ENCODE peak calls at places on chromosome 17, in seven cellular contexts. D, P, Z, A, M, N and Q are unnamed samples.

GRCh38 chr17:50059759-50060273 is 3.9 kb downstream of the ITGA3 start:
- DNase-seq in A (peak), N (peak), D (no peak), M (no peak), P (no peak), Z (no peak), Q (no peak)

GRCh38 chr17:76967762-76968161 is 99.6 kb downstream of the MGAT5B start:
- DNase-seq in P (no peak), A (no peak), N (no peak), M (no peak), D (no peak), Z (no peak), Q (no peak)

GRCh38 chr17:66676421-66676820 is 158.5 kb upstream of the CACNG5 start:
- DNase-seq in P (peak), N (peak), Z (peak), D (peak), M (no peak), A (no peak), Q (no peak)

GRCh38 chr17:27756467-27757371 is 43.6 kb downstream of the NOS2 start:
- DNase-seq in Z (no peak), P (no peak), A (peak), N (peak), D (no peak), M (no peak), Q (peak)

GRCh38 chr17:66918896-66919295 is 45.6 kb upstream of the CACNG4 start:
- DNase-seq in D (no peak), P (no peak), M (no peak), Z (no peak), A (no peak), N (no peak), Q (no peak)

GRCh38 chr17:75753193-75753513 is 11.8 kb downstream of the GALK1 start:
- DNase-seq in M (no peak), A (no peak), P (no peak), N (no peak), Z (no peak), D (no peak), Q (no peak)

GRCh38 chr17:10613775-10614513 is 43.2 kb downstream of the MYH3 start:
- DNase-seq in N (peak), Z (no peak), P (no peak), A (peak), D (no peak), M (no peak), Q (no peak)

GRCh38 chr17:59436900-59437299 is 105.4 kb downstream of the YPEL2 start:
- DNase-seq in N (no peak), P (no peak), A (no peak), Z (no peak), D (no peak), M (no peak), Q (no peak)